ENCODE peak calls at places on chromosomes 1 and 21, in five cellular contexts. F is stomach, G is esophagus muscularis mucosa, Q is uterus, H is H1. J is an unnamed sample. For H3K4me1, the result is how much of the 10 kb centered on the place peaks cover.

GRCh38 chr1:74457269-74457668 is 55.1 kb downstream of the LRRC53 start:
- DNase-seq in F (no peak), G (no peak), Q (no peak), H (no peak), J (no peak)

GRCh38 chr1:201113451-201114244 is 1.4 kb upstream of the CACNA1S start:
- DNase-seq in F (no peak), G (no peak), Q (no peak), H (no peak), J (no peak)

GRCh38 chr1:95339377-95339776 is 105.4 kb downstream of the RWDD3 start:
- DNase-seq in F (no peak), G (no peak), Q (no peak), H (no peak), J (no peak)

GRCh38 chr1:223631367-223631977 is 34.0 kb downstream of the CAPN8 start:
- DNase-seq in F (no peak), G (no peak), Q (no peak), H (no peak), J (no peak)

GRCh38 chr1:153260980-153261792 is 1.7 kb downstream of the LORICRIN start:
- DNase-seq in F (no peak), G (peak), Q (peak), H (peak), J (no peak)

GRCh38 chr1:206801467-206801866 is 29.2 kb upstream of the IL10 start:
- DNase-seq in F (no peak), G (no peak), Q (no peak), H (no peak), J (no peak)

GRCh38 chr1:61455400-61455799 is 269.5 kb downstream of the TM2D1 start:
- DNase-seq in F (no peak), G (no peak), Q (no peak), H (no peak), J (no peak)

GRCh38 chr1:213244664-213245091 is 193.6 kb downstream of the RPS6KC1 start:
- DNase-seq in F (no peak), G (no peak), Q (no peak), H (no peak), J (no peak)

GRCh38 chr1:58882322-58882951 is 98.6 kb upstream of the JUN start:
- DNase-seq in F (no peak), G (no peak), Q (no peak), H (no peak), J (no peak)

GRCh38 chr1:19058476-19058797 is 102.0 kb upstream of the IFFO2 start:
- DNase-seq in F (no peak), G (no peak), Q (no peak), H (no peak), J (no peak)

GRCh38 chr1:79186260-79186659 is 179.7 kb upstream of the ADGRL4 start:
- DNase-seq in F (no peak), G (no peak), Q (no peak), H (no peak), J (no peak)

GRCh38 chr21:43916691-43917514 is 51.9 kb downstream of the AGPAT3 start:
- DNase-seq in F (no peak), G (no peak), Q (no peak), H (peak), J (no peak)

GRCh38 chr1:38677756-38678155 is 181.8 kb downstream of the RRAGC start:
- DNase-seq in F (no peak), G (no peak), Q (no peak), H (no peak), J (no peak)

GRCh38 chr1:116411784-116412479 is 38.9 kb downstream of the ATP1A1 start:
- DNase-seq in F (no peak), G (no peak), Q (no peak), H (no peak), J (no peak)

GRCh38 chr21:45582128-45582527 is 39.9 kb upstream of the SLC19A1 start:
- DNase-seq in F (peak), G (no peak), Q (peak), H (no peak), J (no peak)

GRCh38 chr1:183323849-183324683 is 94.1 kb downstream of the NMNAT2 start:
- DNase-seq in F (no peak), G (no peak), Q (no peak), H (no peak), J (no peak)

GRCh38 chr1:24142546-24143431 is at the start of gene IL22RA1:
- DNase-seq in F (peak), G (no peak), Q (no peak), H (no peak), J (no peak)

GRCh38 chr1:53069663-53070327 is 7.8 kb downstream of the PODN start:
- DNase-seq in F (peak), G (no peak), Q (peak), H (peak), J (peak)

GRCh38 chr1:180188103-180188506 is 33.4 kb downstream of the QSOX1 start:
- DNase-seq in F (peak), G (no peak), Q (peak), H (peak), J (peak)

GRCh38 chr1:112808861-112809684 is 93.9 kb upstream of the PPM1J start:
- DNase-seq in F (peak), G (no peak), Q (peak), H (peak), J (peak)

GRCh38 chr1:166785987-166786386 is 53.3 kb upstream of the POGK start:
- DNase-seq in F (no peak), G (no peak), Q (no peak), H (no peak), J (no peak)

GRCh38 chr1:201982923-201983805 is 716 bp downstream of the RNPEP start:
- DNase-seq in F (peak), G (peak), Q (peak), H (peak), J (peak)

GRCh38 chr21:32514275-32515055 is 70.9 kb downstream of the TCP10L start:
- DNase-seq in F (no peak), G (no peak), Q (no peak), H (no peak), J (no peak)

GRCh38 chr1:112393634-112393976 is 2.4 kb upstream of the CTTNBP2NL start:
- DNase-seq in F (no peak), G (no peak), Q (peak), H (no peak), J (no peak)

GRCh38 chr1:14435368-14436023 is 163.0 kb upstream of the KAZN start:
- DNase-seq in F (no peak), G (no peak), Q (no peak), H (peak), J (no peak)

GRCh38 chr1:56169856-56170255 is 409.5 kb downstream of the PLPP3 start:
- DNase-seq in F (no peak), G (no peak), Q (no peak), H (no peak), J (no peak)

GRCh38 chr21:34510148-34511142 is 1.6 kb downstream of the KCNE1 start:
- DNase-seq in F (peak), G (no peak), Q (peak), H (peak), J (peak)

GRCh38 chr21:25664462-25665070 is 25.5 kb downstream of the JAM2 start:
- DNase-seq in F (no peak), G (no peak), Q (no peak), H (no peak), J (no peak)

GRCh38 chr1:243798726-243799125 is 51.3 kb downstream of the AKT3 start:
- DNase-seq in F (no peak), G (no peak), Q (no peak), H (no peak), J (no peak)

GRCh38 chr1:42259059-42259738 is 75.8 kb downstream of the FOXJ3 start:
- DNase-seq in F (no peak), G (no peak), Q (no peak), H (no peak), J (peak)

GRCh38 chr1:185789846-185790735 is 55.9 kb downstream of the HMCN1 start:
- DNase-seq in F (no peak), G (no peak), Q (no peak), H (no peak), J (no peak)

GRCh38 chr1:201282931-201283829 is at the start of gene PKP1:
- DNase-seq in F (peak), G (no peak), Q (no peak), H (peak), J (no peak)

GRCh38 chr1:25004355-25004754 is 74.3 kb upstream of the RUNX3 start:
- DNase-seq in F (no peak), G (no peak), Q (no peak), H (no peak), J (no peak)

GRCh38 chr1:36894824-36895223 is 139.5 kb downstream of the GRIK3 start:
- DNase-seq in F (no peak), G (peak), Q (no peak), H (no peak), J (no peak)

DNA sequence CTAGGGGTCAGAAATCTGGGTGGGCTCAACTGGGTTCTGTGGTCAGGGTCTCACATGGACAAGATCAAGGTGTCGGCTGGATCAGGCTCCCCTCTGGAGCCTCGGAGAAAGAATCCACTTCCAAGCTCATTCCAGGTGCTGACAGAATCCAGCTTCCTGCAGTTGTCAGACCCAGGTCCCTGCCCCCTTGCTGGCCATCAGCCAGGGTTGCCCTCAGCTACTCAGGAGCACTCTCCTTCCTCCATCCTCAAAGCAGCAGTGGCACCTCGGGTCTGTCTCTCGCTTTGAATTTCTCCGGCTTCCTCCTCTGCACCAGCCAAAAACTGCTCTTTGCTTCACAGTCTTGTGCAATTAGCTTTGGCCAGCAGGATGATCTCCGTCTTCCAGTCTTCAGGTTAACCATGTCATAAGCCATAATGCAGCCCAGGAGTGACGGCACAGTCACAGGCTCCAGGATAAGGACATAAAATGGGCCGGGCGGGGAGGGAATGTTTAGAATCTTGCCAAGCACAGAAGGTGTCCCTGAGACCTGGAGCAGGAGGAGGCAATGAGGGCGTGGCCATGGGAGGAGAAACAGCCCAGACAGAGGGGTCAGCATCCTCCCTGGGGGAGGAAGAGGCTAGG is 79.4 kb upstream of the SLC25A33 start:
- DNase-seq in F (no peak), G (no peak), Q (peak), H (no peak), J (no peak)
- TF ChIP-seq POLR2A in F (no peak), G (no peak), Q (no peak), H (no peak), J (no peak)

DNA sequence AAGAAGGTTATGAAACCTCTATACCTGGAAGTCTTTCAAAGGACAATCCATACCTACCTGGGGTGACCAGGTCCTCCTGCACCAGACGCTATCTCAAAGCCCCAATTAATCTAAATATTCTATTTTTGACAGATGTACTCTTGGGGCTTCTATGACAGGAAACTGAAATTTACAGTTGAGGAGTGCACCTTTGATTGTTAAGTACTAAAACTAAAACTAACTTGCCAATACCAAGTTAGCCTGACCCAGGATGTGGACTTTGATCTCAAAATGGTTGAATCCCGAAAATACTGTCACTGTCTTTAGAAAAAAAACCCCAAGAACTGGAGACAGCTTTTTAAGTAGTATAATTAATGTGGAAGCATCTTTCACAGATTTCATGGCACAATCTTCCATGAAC is 162.4 kb downstream of the TTLL7 start:
- DNase-seq in F (no peak), G (no peak), Q (no peak), H (no peak), J (no peak)
- H3K4me1 ChIP-seq in F (under half), G (under half), Q (under half), H (under half), J (under half)

GRCh38 chr1:1960480-1961196 is 41.6 kb upstream of the TMEM52 start:
- DNase-seq in F (no peak), G (no peak), Q (no peak), H (no peak), J (no peak)

GRCh38 chr1:1958071-1958541 is 39.0 kb upstream of the TMEM52 start:
- DNase-seq in F (no peak), G (no peak), Q (no peak), H (no peak), J (no peak)

GRCh38 chr1:1957533-1957961 is 38.5 kb upstream of the TMEM52 start:
- DNase-seq in F (no peak), G (no peak), Q (no peak), H (no peak), J (no peak)

GRCh38 chr1:1959459-1959839 is 40.4 kb upstream of the TMEM52 start:
- DNase-seq in F (no peak), G (no peak), Q (no peak), H (no peak), J (no peak)

GRCh38 chr1:1959840-1960479 is 40.9 kb upstream of the TMEM52 start:
- DNase-seq in F (peak), G (no peak), Q (peak), H (peak), J (peak)
- TF ChIP-seq POLR2A in F (no peak), G (no peak), Q (no peak), H (no peak), J (no peak)

GRCh38 chr1:30750751-30751291 is 6.8 kb downstream of the LAPTM5 start:
- DNase-seq in F (no peak), G (no peak), Q (no peak), H (no peak), J (no peak)

GRCh38 chr1:30754684-30755171 is 2.8 kb downstream of the LAPTM5 start:
- DNase-seq in F (no peak), G (no peak), Q (no peak), H (no peak), J (no peak)

GRCh38 chr1:30751830-30752650 is 5.5 kb downstream of the LAPTM5 start:
- DNase-seq in F (no peak), G (no peak), Q (no peak), H (no peak), J (no peak)

GRCh38 chr1:30753660-30754123 is 3.9 kb downstream of the LAPTM5 start:
- DNase-seq in F (no peak), G (no peak), Q (no peak), H (no peak), J (no peak)

GRCh38 chr1:30752651-30752908 is 5.0 kb downstream of the LAPTM5 start:
- DNase-seq in F (no peak), G (no peak), Q (no peak), H (no peak), J (no peak)
- H3K4me1 ChIP-seq in F (under half), G (under half), Q (under half), H (under half), J (under half)

DNA sequence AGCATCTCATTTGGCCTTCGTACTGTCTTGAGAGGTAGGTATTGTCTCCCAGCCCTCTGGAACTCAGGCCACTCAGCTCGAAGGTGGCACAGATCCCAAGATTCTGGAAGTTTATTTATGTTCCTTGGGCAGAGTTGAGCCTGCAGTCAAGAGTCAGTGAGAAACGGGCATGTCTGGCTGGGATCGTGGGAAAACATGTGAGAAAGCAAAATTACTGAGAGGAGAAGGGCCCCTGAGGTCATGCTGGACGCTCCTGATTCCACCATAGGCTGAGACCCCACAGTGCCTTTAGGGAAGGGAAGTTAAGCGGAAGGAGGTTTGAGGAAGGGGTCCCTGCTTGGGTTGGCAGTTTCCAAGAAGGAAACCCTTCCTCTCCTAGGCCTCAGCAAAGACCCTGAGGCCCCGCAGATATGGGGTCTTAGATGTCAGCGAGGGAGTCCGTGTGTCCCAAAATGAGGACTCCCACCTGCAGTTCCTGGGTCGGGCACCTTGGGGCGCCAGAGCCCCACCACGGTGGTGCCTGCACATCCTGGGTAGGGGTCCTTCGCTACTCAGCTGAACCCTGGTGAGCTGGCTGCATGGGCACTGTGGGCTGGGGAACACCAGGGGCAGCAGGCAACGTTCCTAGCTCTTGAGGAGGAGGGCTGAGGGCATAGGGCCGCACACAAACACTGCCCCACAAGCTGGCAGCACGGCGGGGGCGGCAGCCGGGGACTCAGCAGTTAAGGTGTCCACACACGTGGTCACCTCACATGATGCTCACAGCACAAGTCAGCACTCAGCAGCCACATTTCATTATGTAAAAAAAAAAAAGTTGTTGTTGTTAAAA is 12.3 kb upstream of the SEMA4A start:
- DNase-seq in F (no peak), G (no peak), Q (no peak), H (peak), J (no peak)
- TF ChIP-seq POLR2A in F (no peak), G (no peak), Q (no peak), H (no peak), J (no peak)

DNA sequence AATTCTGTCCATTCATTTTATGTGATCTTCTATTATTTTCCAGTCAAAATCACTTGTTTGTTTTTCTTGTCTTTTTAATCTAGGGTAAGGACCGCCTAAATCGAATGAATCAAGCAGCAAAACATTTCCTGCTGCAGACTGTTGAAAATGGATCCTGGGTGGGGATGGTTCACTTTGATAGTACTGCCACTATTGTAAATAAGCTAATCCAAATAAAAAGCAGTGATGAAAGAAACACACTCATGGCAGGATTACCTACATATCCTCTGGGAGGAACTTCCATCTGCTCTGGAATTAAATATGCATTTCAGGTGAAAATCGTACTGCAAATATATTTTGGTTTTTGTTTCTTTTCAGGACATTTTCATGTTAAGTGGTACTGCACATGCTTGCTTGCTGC is 20.5 kb downstream of the CLCA4 start:
- DNase-seq in F (no peak), G (no peak), Q (no peak), H (no peak), J (no peak)
- H3K4me1 ChIP-seq in F (under half), G (under half), Q (under half), H (under half), J (under half)

GRCh38 chr1:224720216-224720615 is 104.1 kb downstream of the CNIH3 start:
- DNase-seq in F (no peak), G (no peak), Q (no peak), H (no peak), J (no peak)

GRCh38 chr1:224722838-224723237 is 106.7 kb downstream of the CNIH3 start:
- DNase-seq in F (no peak), G (no peak), Q (no peak), H (no peak), J (no peak)

GRCh38 chr1:224718470-224719053 is 102.4 kb downstream of the CNIH3 start:
- DNase-seq in F (no peak), G (no peak), Q (no peak), H (no peak), J (no peak)

GRCh38 chr1:224721000-224721399 is 104.9 kb downstream of the CNIH3 start:
- DNase-seq in F (no peak), G (no peak), Q (no peak), H (no peak), J (no peak)

GRCh38 chr1:224719716-224720115 is 103.6 kb downstream of the CNIH3 start:
- DNase-seq in F (no peak), G (no peak), Q (no peak), H (no peak), J (no peak)
- TF ChIP-seq POLR2A in F (no peak), G (no peak), Q (no peak), H (no peak), J (no peak)

DNA sequence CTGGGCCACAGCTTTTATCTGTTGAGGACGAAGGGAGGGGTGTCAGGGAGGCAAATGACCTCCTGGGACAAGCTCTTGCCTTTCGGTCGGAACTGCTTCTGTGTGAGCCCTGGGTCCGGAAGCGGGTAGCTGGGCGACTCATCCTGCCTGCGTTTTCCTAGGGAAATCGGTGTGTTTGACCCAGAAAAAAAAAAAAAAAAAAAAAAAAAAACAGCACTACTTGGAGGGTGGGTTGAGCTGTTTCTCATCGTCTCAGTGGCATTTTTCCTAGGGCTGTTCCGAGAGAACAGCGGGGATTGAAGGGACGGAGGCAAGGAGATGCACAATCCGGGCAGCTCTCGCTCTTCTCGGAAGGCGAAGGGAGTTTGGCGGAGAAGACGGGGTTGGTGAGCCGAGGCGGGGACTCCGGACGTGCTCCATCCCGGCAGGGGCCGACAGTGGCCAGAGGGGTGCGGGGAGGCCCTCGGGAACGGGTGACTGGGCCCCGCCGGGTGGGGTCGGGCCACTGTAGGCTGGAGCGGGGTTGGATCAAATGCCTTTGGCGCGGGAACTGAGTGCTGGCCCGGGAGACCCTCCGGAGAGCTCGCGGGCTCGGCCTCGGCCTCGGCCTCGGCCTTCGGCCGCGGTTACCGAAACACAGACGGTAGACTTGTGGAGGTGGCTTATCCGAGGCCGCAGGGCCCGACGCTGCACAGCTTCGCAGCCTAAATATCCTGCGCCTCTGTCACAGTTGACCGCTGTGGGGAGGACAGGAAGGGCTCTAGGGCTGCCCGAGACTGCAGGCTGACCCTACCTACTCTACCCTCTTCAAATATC is 2.4 kb upstream of the BARHL2 start:
- DNase-seq in F (no peak), G (peak), Q (no peak), H (peak), J (no peak)
- H3K4me1 ChIP-seq in F (under half), G (under half), Q (under half), H (under half), J (under half)

J was measured in tibial nerve.